ENCODE peak calls at places on chromosomes 1 and 21, in six cellular contexts. D is retinal pigment epithelial cell, A is AG04450, M is astrocyte of the cerebellum, I is transverse colon, Y is left lung. X is an unnamed sample.

GRCh38 chr1:108199231-108199657 is 899 bp downstream of the SLC25A24 start:
- DNase-seq in D (no peak), Y (no peak), M (no peak), A (no peak), I (peak), X (peak)

GRCh38 chr1:89125571-89126233 is at the start of gene GBP2:
- DNase-seq in D (peak), I (no peak), Y (peak), M (peak), A (peak), X (peak)

GRCh38 chr1:38135621-38136414 is 89.2 kb upstream of the POU3F1 start:
- DNase-seq in A (no peak), Y (no peak), M (no peak), D (no peak), I (no peak), X (no peak)

GRCh38 chr1:51927029-51927428 is 48.5 kb upstream of the NRDC start:
- DNase-seq in Y (no peak), M (no peak), I (no peak), D (no peak), A (no peak), X (no peak)

GRCh38 chr1:16236091-16236494 is 890 bp downstream of the CPLANE2 start:
- DNase-seq in A (no peak), I (peak), D (no peak), M (no peak), Y (no peak), X (peak)

GRCh38 chr1:114250683-114251572 is 97.3 kb upstream of the SYT6 start:
- DNase-seq in I (no peak), D (no peak), A (no peak), Y (no peak), M (no peak), X (no peak)

GRCh38 chr1:50970508-50970885 is 452 bp downstream of the CDKN2C start:
- DNase-seq in Y (no peak), D (no peak), I (no peak), A (no peak), M (no peak), X (peak)

GRCh38 chr1:33001282-33001681 is 35.4 kb downstream of the AK2 start:
- DNase-seq in Y (no peak), A (no peak), D (no peak), M (no peak), I (no peak), X (no peak)

GRCh38 chr1:219771039-219771438 is 157.3 kb downstream of the SLC30A10 start:
- DNase-seq in A (peak), Y (no peak), D (peak), I (no peak), M (peak), X (peak)

GRCh38 chr1:113835686-113836290 is 23.5 kb upstream of the RSBN1 start:
- DNase-seq in Y (no peak), A (peak), M (peak), D (no peak), I (no peak), X (peak)

GRCh38 chr1:145942405-145942804 is 15.1 kb upstream of the RBM8A start:
- DNase-seq in M (no peak), Y (no peak), A (no peak), D (no peak), I (no peak), X (no peak)

GRCh38 chr1:193404236-193404635 is 217.8 kb upstream of the B3GALT2 start:
- DNase-seq in Y (no peak), M (no peak), D (no peak), A (no peak), I (no peak), X (no peak)

DNA sequence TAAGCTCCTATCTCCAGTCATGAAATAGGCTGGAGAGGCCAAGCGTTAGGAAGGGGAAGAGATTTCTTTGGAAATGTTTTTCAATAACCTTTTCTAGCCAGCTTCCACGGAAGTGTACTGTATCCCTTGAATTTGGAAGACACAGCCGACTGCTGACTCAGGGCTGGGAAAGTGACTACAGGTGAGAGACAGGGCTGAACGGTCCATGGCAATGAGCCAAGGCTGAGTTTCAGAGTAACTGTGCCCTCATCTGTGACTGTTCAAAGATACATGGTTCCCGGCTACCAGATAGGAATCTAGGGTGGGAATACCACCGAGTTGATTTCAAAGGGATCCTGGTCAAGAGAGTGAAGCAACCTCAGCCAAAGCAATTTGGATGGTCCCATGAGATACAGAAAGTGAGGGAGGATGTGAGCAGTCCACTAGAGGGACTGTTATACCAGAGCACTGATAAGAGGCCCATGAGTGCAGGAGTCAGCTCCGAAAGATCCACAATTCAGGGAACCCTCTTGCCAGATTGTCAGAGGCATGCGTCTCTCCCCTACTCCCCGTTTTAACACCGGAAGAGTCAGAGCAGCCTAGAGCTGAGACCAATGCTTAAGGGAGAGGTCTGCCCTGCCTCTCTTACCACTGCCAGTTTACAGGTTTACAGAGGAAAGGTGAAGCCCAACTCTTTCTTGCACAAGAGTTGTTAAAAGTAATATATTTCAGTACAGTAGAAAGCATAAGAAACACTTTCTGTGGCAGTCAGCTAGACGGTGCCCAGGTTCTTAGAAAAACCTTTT is 3.2 kb upstream of the KRTAP19-8 start:
- DNase-seq in Y (no peak), I (no peak), A (no peak), M (no peak), D (no peak), X (no peak)
- TF ChIP-seq CTCF in Y (no peak), I (no peak), A (no peak), M (no peak), D (no peak), X (no peak)

DNA sequence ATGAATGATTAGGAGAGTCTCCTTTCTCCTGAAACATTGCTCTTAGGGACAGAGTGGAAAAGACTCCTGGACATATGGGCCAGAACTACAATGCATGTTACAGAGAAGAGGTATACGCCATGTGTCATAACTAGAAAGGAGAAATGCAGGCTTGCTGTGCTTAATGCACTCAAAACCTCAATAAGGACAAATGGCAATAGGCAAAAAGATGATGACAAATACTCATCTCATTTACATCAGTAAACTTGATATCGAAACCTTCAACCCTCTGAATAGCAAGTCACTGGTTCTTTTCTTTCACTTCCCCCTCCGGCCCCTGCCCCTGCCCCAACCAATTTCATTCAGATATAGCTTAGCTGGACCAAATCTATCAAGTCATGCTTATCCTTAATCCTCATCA is 1.9 kb upstream of the GPR88 start:
- DNase-seq in Y (no peak), D (no peak), M (no peak), A (no peak), I (no peak), X (no peak)
- H3K4me3 ChIP-seq in Y (no peak), D (no peak), M (no peak), A (no peak), I (no peak), X (no peak)

GRCh38 chr21:35254752-35255138 is 205.6 kb upstream of the RUNX1 start:
- DNase-seq in Y (no peak), M (no peak), D (no peak), A (no peak), I (no peak), X (no peak)

GRCh38 chr21:35254006-35254751 is 205.1 kb upstream of the RUNX1 start:
- DNase-seq in A (peak), M (no peak), Y (no peak), D (no peak), I (peak), X (peak)

GRCh38 chr21:35257413-35257812 is 208.3 kb upstream of the RUNX1 start:
- DNase-seq in I (peak), M (peak), D (peak), Y (peak), A (peak), X (peak)

GRCh38 chr21:35258521-35258920 is 209.4 kb upstream of the RUNX1 start:
- DNase-seq in D (no peak), Y (no peak), I (no peak), A (no peak), M (no peak), X (no peak)

DNA sequence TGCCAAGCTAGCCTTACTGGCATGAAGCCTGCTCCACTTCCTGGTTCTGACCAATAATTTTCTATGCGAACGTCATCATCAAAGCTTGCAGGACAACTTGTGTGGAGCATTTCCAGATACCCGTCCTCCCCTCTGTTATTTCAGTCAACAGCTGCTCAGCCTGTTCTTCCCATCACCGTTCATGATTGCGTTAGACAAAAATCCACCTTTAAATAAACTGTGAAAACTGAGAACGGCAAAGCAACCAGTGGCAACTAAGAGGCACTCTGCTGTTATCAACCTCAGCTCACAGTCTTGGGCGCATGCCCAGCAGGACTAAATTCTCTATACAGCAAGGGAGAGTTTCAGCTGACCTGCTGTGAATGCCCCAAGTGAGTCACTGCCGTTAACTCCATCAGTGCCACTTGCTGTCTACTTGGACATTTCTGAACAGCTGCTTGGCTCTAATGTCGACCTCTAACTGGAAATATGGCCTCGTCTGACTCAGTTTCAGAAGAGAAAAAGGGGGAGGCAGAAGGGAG is 207.4 kb upstream of the RUNX1 start:
- DNase-seq in M (peak), A (peak), I (peak), Y (peak), D (peak), X (peak)
- TF ChIP-seq CTCF in M (no peak), A (peak), I (no peak), Y (no peak), D (no peak), X (no peak)

GRCh38 chr21:36803801-36804452 is 105.0 kb downstream of the SIM2 start:
- DNase-seq in A (no peak), I (no peak), M (no peak), D (no peak), Y (no peak), X (no peak)

GRCh38 chr21:36804867-36805611 is 106.1 kb downstream of the SIM2 start:
- DNase-seq in D (no peak), I (no peak), M (no peak), Y (no peak), A (no peak), X (peak)

GRCh38 chr21:36806103-36806502 is 107.2 kb downstream of the SIM2 start:
- DNase-seq in Y (no peak), I (no peak), M (no peak), A (no peak), D (no peak), X (no peak)

GRCh38 chr21:36800734-36801133 is 101.8 kb downstream of the SIM2 start:
- DNase-seq in I (no peak), M (no peak), A (no peak), D (no peak), Y (no peak), X (no peak)

DNA sequence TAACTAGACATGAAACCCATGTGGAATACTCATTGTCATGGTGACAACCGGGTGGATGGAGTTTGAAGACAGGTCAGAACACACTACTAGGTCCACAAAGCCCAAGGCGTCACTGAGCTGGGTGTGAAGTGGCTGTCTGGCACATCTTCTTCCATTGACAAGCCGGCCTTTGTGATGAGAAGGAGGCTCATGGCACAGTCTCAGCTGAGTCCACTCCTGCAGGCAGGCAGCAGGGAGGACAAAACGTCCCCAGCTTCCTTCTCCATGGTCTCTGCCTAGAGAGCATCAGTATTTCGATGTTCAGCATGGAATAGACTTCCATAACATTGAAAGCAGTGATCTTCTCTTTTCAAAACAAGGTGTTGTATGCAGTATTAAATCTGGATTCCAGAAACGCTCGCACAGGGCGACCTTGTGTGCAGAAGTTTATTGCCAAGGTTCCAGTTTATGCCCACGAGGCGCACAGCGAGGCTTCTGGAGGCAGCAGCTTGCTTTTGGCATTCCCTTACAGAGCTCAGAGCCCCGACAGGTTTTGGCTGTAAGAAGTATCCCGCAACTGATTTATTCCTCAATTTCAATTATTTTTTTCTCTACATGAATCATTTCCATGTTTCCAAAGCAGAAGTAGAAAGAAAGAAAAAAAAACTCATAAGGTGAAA is 104.3 kb downstream of the SIM2 start:
- DNase-seq in Y (no peak), M (no peak), D (no peak), A (no peak), I (no peak), X (no peak)
- H3K4me3 ChIP-seq in Y (no peak), M (no peak), D (no peak), A (no peak), I (no peak), X (no peak)

DNA sequence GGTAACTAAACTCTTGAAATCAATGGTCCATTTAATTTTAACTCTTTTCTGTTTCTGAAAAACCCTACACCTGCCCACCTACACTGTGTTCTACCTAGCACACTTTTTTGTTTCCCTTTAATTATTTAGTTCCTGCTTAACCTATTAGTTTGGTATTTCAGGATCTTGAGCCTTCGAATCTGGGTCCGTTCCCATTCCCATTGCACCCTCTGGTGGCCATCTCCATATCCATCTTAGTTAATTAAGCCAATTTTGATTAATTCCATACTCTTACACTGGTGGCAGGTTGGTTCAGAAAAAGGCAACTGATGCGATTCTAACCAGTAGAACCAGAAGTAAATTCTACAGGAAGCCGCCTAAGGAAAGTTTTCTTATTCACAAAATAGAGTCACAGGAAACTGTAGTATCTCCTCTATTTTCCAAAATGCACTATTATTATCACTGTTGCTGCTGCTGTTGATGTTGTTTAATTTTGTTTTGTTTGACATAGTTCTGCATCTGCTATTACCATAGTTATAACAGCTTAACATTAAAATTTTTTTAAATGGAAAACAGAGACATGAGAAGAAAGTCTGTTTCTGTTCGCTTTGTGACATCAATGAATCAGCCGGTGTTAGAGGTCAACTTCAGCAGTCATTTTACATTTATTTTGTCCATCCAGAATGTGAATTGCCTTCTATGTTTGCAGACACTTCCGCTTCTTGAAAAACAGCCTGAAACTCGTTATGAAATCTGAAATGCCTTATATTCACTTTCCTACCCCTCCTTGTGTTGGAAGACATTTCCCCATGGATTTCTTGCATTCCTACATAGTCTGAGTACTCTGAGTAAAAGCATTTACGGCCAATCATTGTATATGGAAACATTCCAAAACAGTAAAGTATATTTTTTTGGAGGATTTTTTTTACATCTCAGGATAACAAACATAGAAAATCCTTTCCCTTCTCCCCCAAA is 115.5 kb upstream of the NCAM2 start:
- DNase-seq in D (peak), Y (no peak), I (peak), M (peak), A (no peak), X (peak)
- TF ChIP-seq CTCF in D (peak), Y (peak), I (peak), M (peak), A (no peak), X (peak)

GRCh38 chr1:183780757-183781156 is 24.2 kb upstream of the RGL1 start:
- DNase-seq in D (no peak), I (no peak), Y (no peak), M (peak), A (no peak), X (no peak)
- H3K4me3 ChIP-seq in D (no peak), I (no peak), Y (no peak), M (no peak), A (no peak), X (no peak)

DNA sequence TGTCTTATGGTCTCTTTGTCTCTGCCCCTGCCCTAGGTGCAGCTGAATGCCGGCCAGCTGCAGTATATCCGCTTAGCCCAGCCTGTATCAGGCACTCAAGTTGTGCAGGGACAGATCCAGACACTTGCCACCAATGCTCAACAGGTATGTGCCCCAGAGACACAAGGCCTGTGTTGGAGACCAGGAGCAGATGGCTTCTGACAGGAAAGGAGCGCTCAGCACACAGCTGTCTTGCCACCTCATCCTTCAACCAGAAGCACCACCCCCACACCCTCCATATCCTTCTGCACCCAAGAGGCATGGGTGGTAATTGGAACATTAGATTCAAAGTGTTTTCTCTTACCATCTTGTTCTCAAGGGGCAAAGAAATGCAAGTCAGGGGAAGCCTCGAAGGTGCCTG is 17.0 kb upstream of the KCNQ4 start:
- DNase-seq in M (no peak), I (no peak), A (no peak), D (no peak), Y (no peak), X (no peak)
- TF ChIP-seq CTCF in M (no peak), I (no peak), A (no peak), D (no peak), Y (no peak), X (no peak)

GRCh38 chr1:62725981-62726588 is 37.9 kb upstream of the DOCK7 start:
- DNase-seq in I (no peak), D (peak), A (no peak), M (no peak), Y (no peak), X (peak)

GRCh38 chr1:62723841-62724240 is 35.7 kb upstream of the DOCK7 start:
- DNase-seq in I (no peak), Y (no peak), A (no peak), D (no peak), M (no peak), X (no peak)

GRCh38 chr1:62722796-62723195 is 34.6 kb upstream of the DOCK7 start:
- DNase-seq in A (no peak), M (no peak), D (no peak), I (no peak), Y (no peak), X (no peak)

GRCh38 chr1:62724430-62724829 is 36.2 kb upstream of the DOCK7 start:
- DNase-seq in Y (no peak), A (no peak), D (no peak), I (no peak), M (no peak), X (no peak)

DNA sequence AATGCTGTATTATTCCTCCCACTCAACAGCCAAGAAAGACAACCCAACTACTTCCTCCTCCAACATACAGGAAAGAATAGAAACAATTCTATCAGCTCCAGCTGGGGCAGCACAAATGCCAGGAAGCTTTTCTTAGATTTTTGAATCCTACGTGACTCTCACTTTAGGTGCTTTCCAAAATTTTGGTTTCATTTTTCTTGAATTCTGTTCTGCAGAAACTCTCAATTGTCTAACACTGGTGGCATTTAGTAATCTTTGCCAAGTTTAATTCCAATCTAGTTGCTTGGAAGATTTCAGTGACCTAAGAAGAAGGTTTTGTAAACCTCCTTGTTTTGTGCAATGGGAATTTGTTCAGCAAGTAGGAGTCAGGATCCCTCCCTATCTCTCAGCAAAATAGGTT is 37.1 kb upstream of the DOCK7 start:
- DNase-seq in I (no peak), Y (no peak), D (no peak), M (no peak), A (peak), X (peak)
- H3K4me3 ChIP-seq in I (no peak), Y (no peak), D (no peak), M (no peak), A (peak), X (no peak)

X was measured in cardiac fibroblast.